ENCODE peak calls at places on chromosome 18, in nine cellular contexts. Z is tibial nerve, R is esophagus muscularis mucosa, S is uterus, F is endothelial cell of umbilical vein, K is adrenal gland, B is ovary, W is heart left ventricle, T is stomach. U is an unnamed sample. For H3K9me3, the result is how much of the 10 kb centered on the place peaks cover.

GRCh38 chr18:60668583-60668982 is 296.0 kb upstream of the MC4R start:
- DNase-seq in R (no peak), K (no peak), W (no peak), B (no peak), S (no peak), Z (no peak), T (no peak), F (peak), U (no peak)

GRCh38 chr18:76495435-76496199 is 575 bp upstream of the ZNF516 start:
- DNase-seq in S (peak), B (peak), K (peak), Z (no peak), F (no peak), W (peak), R (no peak), T (no peak), U (no peak)

GRCh38 chr18:52999633-53000032 is 659.6 kb downstream of the DCC start:
- DNase-seq in K (no peak), F (no peak), S (no peak), B (no peak), R (no peak), Z (no peak), T (no peak), W (no peak), U (no peak)

GRCh38 chr18:42513416-42513815 is 558.4 kb downstream of the PIK3C3 start:
- DNase-seq in Z (no peak), R (no peak), S (no peak), T (no peak), F (no peak), K (no peak), W (no peak), B (no peak), U (no peak)

GRCh38 chr18:75455249-75456183 is 28.0 kb upstream of the SMIM21 start:
- DNase-seq in B (peak), K (no peak), F (peak), T (no peak), S (peak), W (peak), Z (no peak), R (no peak), U (no peak)

GRCh38 chr18:31440787-31441186 is 6.8 kb upstream of the DSG3 start:
- DNase-seq in R (no peak), S (no peak), F (no peak), T (no peak), Z (no peak), B (no peak), K (no peak), W (no peak), U (no peak)

GRCh38 chr18:58535340-58536186 is 93.3 kb downstream of the ALPK2 start:
- DNase-seq in Z (no peak), T (no peak), W (no peak), S (no peak), R (no peak), F (no peak), B (no peak), K (peak), U (no peak)

GRCh38 chr18:36187826-36188721 is 777 bp downstream of the MOCOS start:
- DNase-seq in R (peak), Z (no peak), B (peak), T (peak), W (no peak), F (no peak), K (peak), S (peak), U (no peak)

GRCh38 chr18:29753379-29753778 is 1289.2 kb downstream of the DSC3 start:
- DNase-seq in B (no peak), K (no peak), S (no peak), F (no peak), W (no peak), T (no peak), R (no peak), Z (no peak), U (no peak)

GRCh38 chr18:73785276-73785675 is 362.4 kb downstream of the FBXO15 start:
- DNase-seq in F (no peak), T (no peak), S (no peak), W (no peak), K (no peak), Z (no peak), B (no peak), R (no peak), U (no peak)

DNA sequence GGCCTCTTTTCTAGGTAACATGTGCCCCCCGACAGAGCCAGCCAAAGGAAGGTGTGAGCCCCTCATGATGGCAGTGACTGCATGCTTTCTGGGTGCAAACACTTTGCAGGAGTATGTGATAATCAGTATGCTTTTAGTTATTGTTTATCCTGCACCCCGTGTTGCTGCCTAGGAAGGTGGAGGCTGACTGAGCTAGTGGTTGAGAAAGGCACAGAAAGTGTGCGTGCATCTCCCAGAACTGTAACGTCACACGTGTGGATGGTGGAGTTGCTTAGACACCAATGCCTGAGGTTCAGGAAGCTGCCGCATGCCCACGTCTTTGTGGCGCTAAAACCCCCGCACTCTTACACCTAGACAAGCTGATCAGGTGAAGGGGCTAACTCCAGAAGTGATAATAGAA is 580 bp downstream of the MC2R start:
- DNase-seq in Z (no peak), T (no peak), K (peak), S (no peak), B (no peak), F (no peak), W (no peak), R (peak), U (no peak)
- H3K9me3 ChIP-seq in Z (under half), T (under half), K (under half), S (under half), B (under half), F (under half), W (under half), R (under half), U (under half)

DNA sequence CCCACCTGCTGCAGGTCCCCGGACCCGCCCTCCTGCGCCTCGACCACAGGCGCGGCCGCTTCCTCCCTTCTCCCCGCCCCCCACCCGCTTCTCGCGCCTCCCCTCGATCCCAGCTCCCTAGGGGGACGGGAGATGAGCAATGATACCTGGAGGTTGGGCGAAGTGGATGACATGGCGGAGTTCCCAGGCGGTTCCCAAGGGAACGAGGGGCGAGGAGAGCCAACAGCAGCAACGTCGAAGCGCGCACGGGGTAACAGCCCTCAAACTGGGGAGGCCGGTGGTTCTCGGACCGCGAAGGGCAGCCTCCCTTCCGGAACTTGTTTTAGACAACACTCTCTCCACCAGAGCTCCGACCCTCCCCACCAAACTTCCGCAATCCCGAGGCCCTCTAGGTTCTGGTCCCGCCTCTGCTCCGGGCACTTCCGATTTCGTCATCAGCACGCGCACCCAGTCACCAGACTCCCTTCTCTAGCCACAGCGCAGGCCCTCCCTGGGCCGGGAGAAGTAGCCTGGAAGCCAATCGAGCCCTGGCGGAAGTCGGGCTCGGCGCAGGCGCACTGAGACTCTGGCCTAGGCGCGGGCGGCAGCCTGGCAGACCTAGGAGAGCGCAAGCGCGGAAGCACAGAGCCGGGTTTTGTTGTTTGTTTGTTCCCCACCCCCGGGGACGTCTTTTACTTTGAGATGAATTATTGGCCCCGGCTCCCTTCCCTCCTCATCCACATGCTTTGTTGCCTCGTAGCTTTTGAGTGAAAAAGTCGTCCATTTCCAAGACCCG is at the start of gene VPS4B:
- DNase-seq in R (peak), W (peak), F (peak), T (peak), Z (peak), S (peak), K (peak), B (peak), U (peak)
- TF ChIP-seq POLR2A in R (peak), W (peak), F (peak), T (peak), Z (peak), S (peak), K (peak), B (peak), U (peak)

GRCh38 chr18:63617049-63617995 is 26.7 kb downstream of the SERPINB4 start:
- DNase-seq in F (no peak), B (no peak), R (no peak), W (no peak), S (no peak), T (no peak), Z (no peak), K (no peak), U (no peak)
- H3K4me3 ChIP-seq in F (no peak), B (no peak), R (no peak), W (no peak), S (no peak), T (no peak), Z (no peak), K (no peak), U (no peak)

DNA sequence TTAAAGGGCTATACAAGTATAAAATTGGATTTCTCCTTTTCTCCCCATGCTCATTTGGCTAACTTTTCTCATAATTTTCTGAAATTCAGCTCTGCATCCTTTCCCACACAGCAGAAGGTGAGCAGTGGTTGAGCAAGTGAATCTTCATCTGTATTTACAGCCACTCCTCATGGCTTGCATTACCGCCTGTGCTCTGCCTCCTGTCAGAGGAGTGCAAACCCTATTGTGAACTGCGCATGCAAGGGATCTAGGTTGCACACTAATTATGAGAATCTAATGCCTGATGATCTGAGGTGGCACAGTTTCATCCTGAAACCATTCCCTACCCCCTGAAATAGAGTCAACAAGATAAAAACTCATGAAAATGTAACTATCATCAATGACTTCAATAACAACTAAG is 20.0 kb downstream of the ME2 start:
- DNase-seq in F (no peak), Z (no peak), T (no peak), B (no peak), W (no peak), K (no peak), R (no peak), S (no peak), U (no peak)
- H3K9me3 ChIP-seq in F (under half), Z (under half), T (under half), B (under half), W (under half), K (under half), R (under half), S (under half), U (under half)